ENCODE peak calls at places on chromosomes 12 and 14, in six cellular contexts. One of them, this sample, is unnamed.

GRCh38 chr14:57725399-57726077 is 140.4 kb downstream of the SLC35F4 start:
- DNase-seq in cardiac fibroblast: peak; percentile 88
- DNase-seq in lung: no peak
- DNase-seq in OCI-LY7: no peak
- DNase-seq in tibial artery: no peak
- DNase-seq in choroid plexus epithelial cell: peak; percentile 60
- DNase-seq in this sample: no peak

GRCh38 chr14:104290756-104291122 is 152.4 kb downstream of the KIF26A start:
- DNase-seq in lung: no peak
- DNase-seq in tibial artery: peak; percentile 46
- DNase-seq in cardiac fibroblast: no peak
- DNase-seq in choroid plexus epithelial cell: no peak
- DNase-seq in OCI-LY7: no peak
- DNase-seq in this sample: peak; percentile 62

GRCh38 chr12:109744991-109745942 is 31.6 kb downstream of the FAM222A start:
- DNase-seq in cardiac fibroblast: no peak
- DNase-seq in tibial artery: peak; percentile 21
- DNase-seq in lung: no peak
- DNase-seq in choroid plexus epithelial cell: peak; percentile 47
- DNase-seq in OCI-LY7: no peak
- DNase-seq in this sample: peak; percentile 43

GRCh38 chr12:89464974-89465592 is 59.5 kb downstream of the GALNT4 start:
- DNase-seq in OCI-LY7: no peak
- DNase-seq in cardiac fibroblast: no peak
- DNase-seq in lung: no peak
- DNase-seq in choroid plexus epithelial cell: no peak
- DNase-seq in tibial artery: no peak
- DNase-seq in this sample: no peak

GRCh38 chr12:4011597-4011996 is 138.4 kb upstream of the PARP11 start:
- DNase-seq in tibial artery: no peak
- DNase-seq in cardiac fibroblast: no peak
- DNase-seq in lung: peak; percentile 81
- DNase-seq in choroid plexus epithelial cell: peak; percentile 38
- DNase-seq in OCI-LY7: no peak
- DNase-seq in this sample: no peak

GRCh38 chr12:119417440-119417839 is 82.9 kb downstream of the CCDC60 start:
- DNase-seq in cardiac fibroblast: no peak
- DNase-seq in OCI-LY7: no peak
- DNase-seq in tibial artery: no peak
- DNase-seq in choroid plexus epithelial cell: no peak
- DNase-seq in lung: no peak
- DNase-seq in this sample: no peak

GRCh38 chr12:21662122-21662792 is 4.6 kb upstream of the LDHB start:
- DNase-seq in lung: no peak
- DNase-seq in OCI-LY7: no peak
- DNase-seq in choroid plexus epithelial cell: no peak
- DNase-seq in cardiac fibroblast: no peak
- DNase-seq in tibial artery: no peak
- DNase-seq in this sample: no peak

GRCh38 chr12:79409562-79409961 is 281.2 kb downstream of the PAWR start:
- DNase-seq in tibial artery: no peak
- DNase-seq in OCI-LY7: no peak
- DNase-seq in cardiac fibroblast: peak; percentile 81
- DNase-seq in choroid plexus epithelial cell: peak; percentile 94
- DNase-seq in lung: no peak
- DNase-seq in this sample: no peak

GRCh38 chr14:93332032-93332852 is 594 bp downstream of the BTBD7 start:
- DNase-seq in tibial artery: peak; percentile 80
- DNase-seq in choroid plexus epithelial cell: peak; percentile 35
- DNase-seq in OCI-LY7: peak; percentile 69
- DNase-seq in cardiac fibroblast: peak; percentile 36
- DNase-seq in lung: peak; percentile 52
- DNase-seq in this sample: peak; percentile 19

GRCh38 chr14:105883066-105884005 is 357.0 kb downstream of the TMEM121 start:
- DNase-seq in tibial artery: peak; percentile 58
- DNase-seq in cardiac fibroblast: no peak
- DNase-seq in lung: no peak
- DNase-seq in choroid plexus epithelial cell: no peak
- DNase-seq in OCI-LY7: no peak
- DNase-seq in this sample: no peak

GRCh38 chr14:90491868-90492560 is 95.2 kb downstream of the CALM1 start:
- DNase-seq in lung: no peak
- DNase-seq in choroid plexus epithelial cell: no peak
- DNase-seq in cardiac fibroblast: peak; percentile 7
- DNase-seq in tibial artery: peak; percentile 50
- DNase-seq in OCI-LY7: no peak
- DNase-seq in this sample: no peak

GRCh38 chr12:49088190-49088931 is 6.2 kb downstream of the DHH start:
- DNase-seq in tibial artery: peak; percentile 84
- DNase-seq in OCI-LY7: peak; percentile 84
- DNase-seq in cardiac fibroblast: peak; percentile 96
- DNase-seq in choroid plexus epithelial cell: peak; percentile 97
- DNase-seq in lung: peak; percentile 84
- DNase-seq in this sample: peak; percentile 91

GRCh38 chr12:38508246-38508645 is 191.7 kb downstream of the ALG10B start:
- DNase-seq in cardiac fibroblast: no peak
- DNase-seq in tibial artery: no peak
- DNase-seq in choroid plexus epithelial cell: no peak
- DNase-seq in lung: no peak
- DNase-seq in OCI-LY7: no peak
- DNase-seq in this sample: no peak

GRCh38 chr12:77062846-77063461 is 2.4 kb downstream of the E2F7 start:
- DNase-seq in cardiac fibroblast: peak; percentile 91
- DNase-seq in tibial artery: no peak
- DNase-seq in OCI-LY7: no peak
- DNase-seq in lung: no peak
- DNase-seq in choroid plexus epithelial cell: peak; percentile 81
- DNase-seq in this sample: no peak

GRCh38 chr12:101696477-101697196 is 803 bp upstream of the CHPT1 start:
- DNase-seq in cardiac fibroblast: peak; percentile 25
- DNase-seq in lung: peak; percentile 54
- DNase-seq in OCI-LY7: peak; percentile 31
- DNase-seq in choroid plexus epithelial cell: peak; percentile 26
- DNase-seq in tibial artery: peak; percentile 72
- DNase-seq in this sample: peak; percentile 66

GRCh38 chr12:4526923-4527546 is 11.7 kb upstream of the RAD51AP1 start:
- DNase-seq in lung: no peak
- DNase-seq in cardiac fibroblast: peak; percentile 45
- DNase-seq in OCI-LY7: peak; percentile 29
- DNase-seq in choroid plexus epithelial cell: peak; percentile 35
- DNase-seq in tibial artery: no peak
- DNase-seq in this sample: no peak

GRCh38 chr12:67362526-67362925 is 93.4 kb downstream of the CAND1 start:
- DNase-seq in lung: no peak
- DNase-seq in tibial artery: no peak
- DNase-seq in cardiac fibroblast: no peak
- DNase-seq in OCI-LY7: peak; percentile 10
- DNase-seq in choroid plexus epithelial cell: no peak
- DNase-seq in this sample: no peak

GRCh38 chr12:64609543-64610091 is 678 bp upstream of the RASSF3 start:
- DNase-seq in OCI-LY7: peak; percentile 46
- DNase-seq in tibial artery: no peak
- DNase-seq in lung: no peak
- DNase-seq in cardiac fibroblast: peak; percentile 27
- DNase-seq in choroid plexus epithelial cell: peak; percentile 37
- DNase-seq in this sample: no peak

GRCh38 chr12:82688035-82688501 is 1.4 kb downstream of the TMTC2 start:
- DNase-seq in lung: no peak
- DNase-seq in tibial artery: no peak
- DNase-seq in cardiac fibroblast: peak; percentile 7
- DNase-seq in choroid plexus epithelial cell: peak; percentile 36
- DNase-seq in OCI-LY7: peak; percentile 44
- DNase-seq in this sample: no peak

GRCh38 chr12:131379758-131380157 is 331.1 kb upstream of the SFSWAP start:
- DNase-seq in choroid plexus epithelial cell: no peak
- DNase-seq in OCI-LY7: no peak
- DNase-seq in lung: no peak
- DNase-seq in tibial artery: no peak
- DNase-seq in cardiac fibroblast: no peak
- DNase-seq in this sample: peak; percentile 56

GRCh38 chr14:69055125-69055524 is 76.0 kb upstream of the ACTN1 start:
- DNase-seq in tibial artery: no peak
- DNase-seq in OCI-LY7: no peak
- DNase-seq in choroid plexus epithelial cell: peak; percentile 98
- DNase-seq in lung: no peak
- DNase-seq in cardiac fibroblast: peak; percentile 96
- DNase-seq in this sample: no peak

GRCh38 chr12:12918781-12919180 is 27.4 kb downstream of the GPRC5A start:
- DNase-seq in choroid plexus epithelial cell: no peak
- DNase-seq in tibial artery: no peak
- DNase-seq in cardiac fibroblast: peak; percentile 31
- DNase-seq in OCI-LY7: no peak
- DNase-seq in lung: no peak
- DNase-seq in this sample: no peak

GRCh38 chr12:12919666-12920435 is 28.5 kb downstream of the GPRC5A start:
- DNase-seq in OCI-LY7: no peak
- DNase-seq in choroid plexus epithelial cell: no peak
- DNase-seq in lung: no peak
- DNase-seq in tibial artery: no peak
- DNase-seq in cardiac fibroblast: no peak
- DNase-seq in this sample: no peak

GRCh38 chr12:12913626-12914388 is 22.4 kb downstream of the GPRC5A start:
- DNase-seq in tibial artery: peak; percentile 35
- DNase-seq in OCI-LY7: no peak
- DNase-seq in choroid plexus epithelial cell: no peak
- DNase-seq in cardiac fibroblast: no peak
- DNase-seq in lung: no peak
- DNase-seq in this sample: no peak

GRCh38 chr12:12915654-12916053 is 24.3 kb downstream of the GPRC5A start:
- DNase-seq in OCI-LY7: no peak
- DNase-seq in tibial artery: no peak
- DNase-seq in cardiac fibroblast: no peak
- DNase-seq in lung: no peak
- DNase-seq in choroid plexus epithelial cell: no peak
- DNase-seq in this sample: no peak

GRCh38 chr12:12916135-12916956 is 25.0 kb downstream of the GPRC5A start:
- DNase-seq in OCI-LY7: peak; percentile 79
- DNase-seq in choroid plexus epithelial cell: peak; percentile 86
- DNase-seq in tibial artery: peak; percentile 92
- DNase-seq in cardiac fibroblast: peak; percentile 87
- DNase-seq in lung: peak; percentile 85
- DNase-seq in this sample: peak; percentile 89
- H3K4me3 ChIP-seq in OCI-LY7: no peak overlapping the region
- H3K4me3 ChIP-seq in choroid plexus epithelial cell: no peak overlapping the region
- H3K4me3 ChIP-seq in tibial artery: peak overlapping the region; percentile 10
- H3K4me3 ChIP-seq in cardiac fibroblast: no peak overlapping the region
- H3K4me3 ChIP-seq in lung: no peak overlapping the region
- H3K4me3 ChIP-seq in this sample: no peak overlapping the region

DNA sequence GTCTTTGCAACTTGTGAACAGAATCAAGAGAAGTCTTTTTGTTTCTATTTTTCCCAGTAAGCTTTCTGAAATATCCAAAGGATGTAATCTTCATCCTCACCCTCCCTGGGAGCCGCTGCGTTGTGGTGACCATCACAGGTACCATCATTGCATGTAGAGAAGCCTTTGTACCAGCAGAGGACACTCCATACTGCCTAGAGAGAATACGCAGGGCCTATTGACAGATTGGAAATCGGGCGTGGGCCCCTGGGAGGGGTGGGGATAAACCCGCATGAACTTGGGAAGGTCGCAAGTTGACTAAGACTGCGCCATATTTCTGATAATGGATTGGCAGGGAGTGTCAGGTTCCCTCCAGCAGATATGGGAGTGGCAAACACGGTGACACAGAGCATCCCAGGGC is 12.7 kb downstream of the KRT1 start:
- DNase-seq in tibial artery: no peak
- DNase-seq in choroid plexus epithelial cell: peak; percentile 10
- DNase-seq in cardiac fibroblast: no peak
- DNase-seq in lung: no peak
- DNase-seq in OCI-LY7: no peak
- DNase-seq in this sample: no peak
- TF ChIP-seq CTCF in tibial artery: no peak
- TF ChIP-seq CTCF in choroid plexus epithelial cell: peak; percentile 48
- TF ChIP-seq CTCF in cardiac fibroblast: peak; percentile 22
- TF ChIP-seq CTCF in lung: no peak
- TF ChIP-seq CTCF in OCI-LY7: no peak
- TF ChIP-seq CTCF in this sample: no peak

GRCh38 chr12:57518176-57518919 is 2.0 kb downstream of the DDIT3 start:
- DNase-seq in choroid plexus epithelial cell: peak; percentile 22
- DNase-seq in tibial artery: no peak
- DNase-seq in cardiac fibroblast: peak; percentile 32
- DNase-seq in OCI-LY7: no peak
- DNase-seq in lung: no peak
- DNase-seq in this sample: no peak
- H3K4me3 ChIP-seq in choroid plexus epithelial cell: peak overlapping the region; percentile 92
- H3K4me3 ChIP-seq in tibial artery: peak overlapping the region; percentile 91
- H3K4me3 ChIP-seq in cardiac fibroblast: peak overlapping the region; percentile 97
- H3K4me3 ChIP-seq in OCI-LY7: peak overlapping the region; percentile 84
- H3K4me3 ChIP-seq in lung: no peak overlapping the region
- H3K4me3 ChIP-seq in this sample: no peak overlapping the region

DNA sequence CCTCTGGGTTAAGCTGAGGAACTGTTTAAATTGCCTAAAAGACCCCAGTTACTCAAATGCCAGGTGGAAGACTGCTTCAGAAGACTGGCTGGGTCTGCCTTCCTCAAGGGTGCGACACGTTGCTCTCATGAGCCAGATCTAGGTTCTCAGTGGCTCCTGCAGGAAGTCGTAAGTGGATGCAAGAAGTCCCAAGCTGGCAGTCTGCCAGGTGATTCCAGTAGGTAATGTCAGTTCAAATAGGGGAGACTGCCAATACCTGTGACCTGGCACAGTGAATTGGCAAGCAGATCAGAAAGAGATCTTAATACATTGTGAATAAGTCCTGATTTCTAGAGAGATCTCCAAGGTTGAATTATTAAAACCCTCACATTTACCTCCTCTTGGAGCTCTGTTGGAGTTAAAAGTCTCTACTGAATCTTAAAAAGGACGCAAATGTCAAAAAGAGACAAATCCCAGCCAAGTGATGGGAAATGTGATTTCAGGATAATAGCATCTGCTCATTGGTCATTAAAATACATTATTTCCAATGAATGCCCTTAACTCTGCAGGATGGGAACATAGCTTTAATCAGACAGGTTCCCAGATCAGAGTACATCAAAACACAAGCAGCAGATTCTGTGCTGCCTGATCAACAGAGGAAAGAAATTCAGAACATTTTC is 98.8 kb upstream of the FRMD6 start:
- DNase-seq in lung: no peak
- DNase-seq in tibial artery: no peak
- DNase-seq in choroid plexus epithelial cell: no peak
- DNase-seq in cardiac fibroblast: no peak
- DNase-seq in OCI-LY7: no peak
- DNase-seq in this sample: peak; percentile 58
- TF ChIP-seq CTCF in lung: no peak
- TF ChIP-seq CTCF in tibial artery: no peak
- TF ChIP-seq CTCF in choroid plexus epithelial cell: no peak
- TF ChIP-seq CTCF in cardiac fibroblast: no peak
- TF ChIP-seq CTCF in OCI-LY7: no peak
- TF ChIP-seq CTCF in this sample: no peak